ENCODE peak calls at places on chromosomes 4 and X, in four cellular contexts. L, M, N and B are unnamed samples.

GRCh38 chrX:70422886-70423336 is at the start of gene GDPD2:
- DNase-seq in M (no peak), L (no peak), N (peak), B (peak)

GRCh38 chr4:140158234-140159030 is 4.4 kb upstream of the MAML3 start:
- DNase-seq in L (no peak), N (no peak), M (no peak), B (peak)

GRCh38 chr4:100576570-100576969 is 58.7 kb upstream of the EMCN start:
- DNase-seq in L (no peak), M (no peak), N (peak), B (no peak)

GRCh38 chr4:74408639-74409038 is 36.3 kb upstream of the AREG start:
- DNase-seq in L (no peak), N (no peak), M (no peak), B (peak)

GRCh38 chr4:165360041-165360782 is 18.6 kb upstream of the CPE start:
- DNase-seq in M (no peak), N (no peak), L (no peak), B (no peak)

GRCh38 chr4:159390648-159391047 is 287.8 kb downstream of the RAPGEF2 start:
- DNase-seq in N (no peak), M (no peak), L (peak), B (peak)

GRCh38 chr4:19177616-19178015 is 1074.1 kb upstream of the SLIT2 start:
- DNase-seq in L (no peak), M (no peak), N (no peak), B (peak)

GRCh38 chr4:122542411-122543236 is 78.2 kb downstream of the IL21 start:
- DNase-seq in M (peak), L (no peak), N (no peak), B (peak)

GRCh38 chr4:73669410-73670183 is 49.4 kb upstream of the RASSF6 start:
- DNase-seq in L (no peak), M (no peak), N (no peak), B (no peak)

GRCh38 chrX:36908801-36909403 is 99.3 kb upstream of the FAM47C start:
- DNase-seq in N (peak), L (peak), M (peak), B (peak)

GRCh38 chrX:137926090-137926489 is 360.2 kb downstream of the ZIC3 start:
- DNase-seq in M (peak), L (no peak), N (peak), B (peak)
- TF ChIP-seq EZH2phosphoT487 in M (no peak), L (no peak), N (no peak), B (no peak)

GRCh38 chrX:72554448-72555140 is 18.0 kb downstream of the HDAC8 start:
- DNase-seq in M (no peak), L (peak), N (peak), B (peak)
- TF ChIP-seq CTCF in M (peak), L (peak), N (peak), B (no peak)

GRCh38 chr4:3112241-3112978 is 37.9 kb downstream of the HTT start:
- DNase-seq in M (no peak), L (no peak), N (no peak), B (no peak)
- TF ChIP-seq EZH2 in M (no peak), L (no peak), N (no peak), B (no peak)

GRCh38 chr4:112057479-112057878 is 87.8 kb upstream of the FAM241A start:
- DNase-seq in N (peak), L (no peak), M (no peak), B (no peak)

GRCh38 chr4:112063260-112063659 is 82.0 kb upstream of the FAM241A start:
- DNase-seq in L (no peak), M (no peak), N (no peak), B (peak)

GRCh38 chr4:112058433-112058832 is 86.8 kb upstream of the FAM241A start:
- DNase-seq in N (no peak), M (no peak), L (no peak), B (no peak)

GRCh38 chr4:112061418-112061817 is 83.8 kb upstream of the FAM241A start:
- DNase-seq in N (peak), M (no peak), L (no peak), B (no peak)

GRCh38 chr4:112060212-112060611 is 85.0 kb upstream of the FAM241A start:
- DNase-seq in M (peak), L (peak), N (peak), B (peak)
- TF ChIP-seq EZH2phosphoT487 in M (no peak), L (no peak), N (no peak), B (no peak)

GRCh38 chr4:8586671-8587468 is 5.7 kb upstream of the CPZ start:
- DNase-seq in N (no peak), L (no peak), M (peak), B (peak)
- TF ChIP-seq CTCF in N (peak), L (peak), M (peak), B (peak)